ENCODE peak calls at places on chromosomes 3 and 15, in four cellular contexts. W is GM10248; V is naive thymus-derived CD4-positive, alpha-beta T cell; Z is CD8-positive, alpha-beta memory T cell. T is an unnamed sample.

GRCh38 chr15:57353317-57353804 is 22.9 kb upstream of the CGNL1 start:
- DNase-seq in Z (no peak), W (no peak), V (no peak), T (no peak)

GRCh38 chr15:99442268-99442897 is 123.4 kb upstream of the MEF2A start:
- DNase-seq in W (no peak), Z (no peak), V (no peak), T (no peak)

GRCh38 chr3:189324538-189325138 is 152.9 kb downstream of the TPRG1 start:
- DNase-seq in W (peak; percentile 47), Z (peak; percentile 73), V (peak; percentile 15), T (peak; percentile 89)

GRCh38 chr3:64300790-64301423 is 75.6 kb upstream of the PRICKLE2 start:
- DNase-seq in W (no peak), V (no peak), Z (no peak), T (no peak)

GRCh38 chr3:196813903-196814302 is 53.8 kb upstream of the SENP5 start:
- DNase-seq in W (no peak), V (no peak), Z (no peak), T (no peak)

GRCh38 chr3:165519687-165520086 is 317.5 kb downstream of the BCHE start:
- DNase-seq in V (no peak), W (no peak), Z (no peak), T (no peak)

GRCh38 chr3:107988464-107989156 is 102.2 kb downstream of the CD47 start:
- DNase-seq in Z (no peak), W (no peak), V (no peak), T (peak; percentile 23)

GRCh38 chr3:13051581-13051980 is 21.6 kb downstream of the IQSEC1 start:
- DNase-seq in Z (no peak), W (no peak), V (no peak), T (no peak)

GRCh38 chr3:115551091-115551490 is 72.2 kb upstream of the GAP43 start:
- DNase-seq in W (no peak), Z (no peak), V (no peak), T (no peak)

GRCh38 chr3:63048365-63048764 is 173.1 kb upstream of the CADPS start:
- DNase-seq in Z (no peak), V (no peak), W (no peak), T (no peak)

GRCh38 chr3:77065750-77066149 is 25.9 kb downstream of the ROBO2 start:
- DNase-seq in Z (no peak), W (no peak), V (no peak), T (no peak)

T was measured in CD4-positive, alpha-beta memory T cell.